ENCODE peak calls at places on chromosomes 7 and 10, in nine cellular contexts. One of them, this sample, is unnamed. For H3K36me3, the result is how much of the 10 kb centered on the place peaks cover.

GRCh38 chr7:47536705-47537611 is 45.0 kb downstream of the TNS3 start:
- DNase-seq in IMR-90: peak
- DNase-seq in CD8-positive, alpha-beta T cell: no peak
- DNase-seq in BJ: peak
- DNase-seq in heart left ventricle: peak
- DNase-seq in OCI-LY7: no peak
- DNase-seq in right atrium auricular region: peak
- DNase-seq in pancreas: peak
- DNase-seq in fibroblast of lung: peak
- DNase-seq in this sample: no peak

GRCh38 chr7:131624536-131624935 is 68.1 kb upstream of the PODXL start:
- DNase-seq in heart left ventricle: no peak
- DNase-seq in right atrium auricular region: no peak
- DNase-seq in OCI-LY7: no peak
- DNase-seq in pancreas: no peak
- DNase-seq in CD8-positive, alpha-beta T cell: no peak
- DNase-seq in IMR-90: no peak
- DNase-seq in fibroblast of lung: no peak
- DNase-seq in BJ: no peak
- DNase-seq in this sample: no peak

GRCh38 chr7:155017834-155018233 is 14.9 kb upstream of the PAXIP1 start:
- DNase-seq in IMR-90: no peak
- DNase-seq in right atrium auricular region: no peak
- DNase-seq in heart left ventricle: no peak
- DNase-seq in CD8-positive, alpha-beta T cell: no peak
- DNase-seq in BJ: no peak
- DNase-seq in OCI-LY7: no peak
- DNase-seq in pancreas: no peak
- DNase-seq in fibroblast of lung: no peak
- DNase-seq in this sample: no peak

GRCh38 chr7:149450821-149451220 is 10.0 kb downstream of the ZNF777 start:
- DNase-seq in OCI-LY7: no peak
- DNase-seq in heart left ventricle: no peak
- DNase-seq in CD8-positive, alpha-beta T cell: no peak
- DNase-seq in pancreas: no peak
- DNase-seq in BJ: no peak
- DNase-seq in right atrium auricular region: no peak
- DNase-seq in IMR-90: no peak
- DNase-seq in fibroblast of lung: no peak
- DNase-seq in this sample: no peak

GRCh38 chr7:81684513-81685262 is 85.2 kb downstream of the HGF start:
- DNase-seq in BJ: peak
- DNase-seq in heart left ventricle: peak
- DNase-seq in IMR-90: peak
- DNase-seq in OCI-LY7: no peak
- DNase-seq in pancreas: peak
- DNase-seq in CD8-positive, alpha-beta T cell: no peak
- DNase-seq in right atrium auricular region: peak
- DNase-seq in fibroblast of lung: peak
- DNase-seq in this sample: peak

GRCh38 chr7:27102578-27103442 is at the start of gene HOXA2:
- DNase-seq in BJ: no peak
- DNase-seq in pancreas: no peak
- DNase-seq in IMR-90: peak
- DNase-seq in CD8-positive, alpha-beta T cell: no peak
- DNase-seq in OCI-LY7: no peak
- DNase-seq in fibroblast of lung: peak
- DNase-seq in right atrium auricular region: no peak
- DNase-seq in heart left ventricle: no peak
- DNase-seq in this sample: no peak

GRCh38 chr10:3783721-3784432 is 1.1 kb downstream of the KLF6 start:
- DNase-seq in right atrium auricular region: no peak
- DNase-seq in IMR-90: peak
- DNase-seq in fibroblast of lung: peak
- DNase-seq in OCI-LY7: peak
- DNase-seq in pancreas: no peak
- DNase-seq in CD8-positive, alpha-beta T cell: peak
- DNase-seq in heart left ventricle: peak
- DNase-seq in BJ: no peak
- DNase-seq in this sample: no peak

GRCh38 chr7:108581655-108582491 is 12.2 kb downstream of the DNAJB9 start:
- DNase-seq in IMR-90: no peak
- DNase-seq in OCI-LY7: no peak
- DNase-seq in CD8-positive, alpha-beta T cell: no peak
- DNase-seq in right atrium auricular region: no peak
- DNase-seq in pancreas: no peak
- DNase-seq in fibroblast of lung: peak
- DNase-seq in BJ: peak
- DNase-seq in heart left ventricle: no peak
- DNase-seq in this sample: no peak

GRCh38 chr10:103793920-103794883 is 61.2 kb downstream of the SH3PXD2A start:
- DNase-seq in OCI-LY7: no peak
- DNase-seq in IMR-90: no peak
- DNase-seq in pancreas: no peak
- DNase-seq in heart left ventricle: no peak
- DNase-seq in CD8-positive, alpha-beta T cell: no peak
- DNase-seq in BJ: no peak
- DNase-seq in fibroblast of lung: no peak
- DNase-seq in right atrium auricular region: no peak
- DNase-seq in this sample: no peak

GRCh38 chr10:117471344-117471874 is 71.1 kb upstream of the EMX2 start:
- DNase-seq in CD8-positive, alpha-beta T cell: no peak
- DNase-seq in IMR-90: no peak
- DNase-seq in BJ: no peak
- DNase-seq in pancreas: no peak
- DNase-seq in heart left ventricle: no peak
- DNase-seq in right atrium auricular region: no peak
- DNase-seq in OCI-LY7: no peak
- DNase-seq in fibroblast of lung: no peak
- DNase-seq in this sample: no peak

GRCh38 chr10:76017026-76017732 is 585.8 kb downstream of the LRMDA start:
- DNase-seq in IMR-90: peak
- DNase-seq in heart left ventricle: no peak
- DNase-seq in pancreas: no peak
- DNase-seq in BJ: no peak
- DNase-seq in OCI-LY7: no peak
- DNase-seq in CD8-positive, alpha-beta T cell: no peak
- DNase-seq in right atrium auricular region: no peak
- DNase-seq in fibroblast of lung: peak
- DNase-seq in this sample: no peak

GRCh38 chr7:18894155-18894554 is 223.3 kb downstream of the TWIST1 start:
- DNase-seq in OCI-LY7: no peak
- DNase-seq in BJ: no peak
- DNase-seq in IMR-90: no peak
- DNase-seq in heart left ventricle: no peak
- DNase-seq in fibroblast of lung: no peak
- DNase-seq in right atrium auricular region: no peak
- DNase-seq in pancreas: no peak
- DNase-seq in CD8-positive, alpha-beta T cell: no peak
- DNase-seq in this sample: no peak

GRCh38 chr7:39357648-39358047 is 208.6 kb upstream of the YAE1 start:
- DNase-seq in fibroblast of lung: no peak
- DNase-seq in IMR-90: no peak
- DNase-seq in right atrium auricular region: no peak
- DNase-seq in OCI-LY7: peak
- DNase-seq in CD8-positive, alpha-beta T cell: no peak
- DNase-seq in BJ: no peak
- DNase-seq in pancreas: no peak
- DNase-seq in heart left ventricle: no peak
- DNase-seq in this sample: no peak

GRCh38 chr7:39355664-39356063 is 210.5 kb upstream of the YAE1 start:
- DNase-seq in heart left ventricle: no peak
- DNase-seq in BJ: no peak
- DNase-seq in CD8-positive, alpha-beta T cell: no peak
- DNase-seq in pancreas: no peak
- DNase-seq in right atrium auricular region: no peak
- DNase-seq in OCI-LY7: no peak
- DNase-seq in IMR-90: no peak
- DNase-seq in fibroblast of lung: no peak
- DNase-seq in this sample: no peak

GRCh38 chr7:39349452-39350123 is 216.6 kb upstream of the YAE1 start:
- DNase-seq in BJ: no peak
- DNase-seq in IMR-90: no peak
- DNase-seq in pancreas: no peak
- DNase-seq in fibroblast of lung: no peak
- DNase-seq in heart left ventricle: no peak
- DNase-seq in OCI-LY7: no peak
- DNase-seq in right atrium auricular region: no peak
- DNase-seq in CD8-positive, alpha-beta T cell: no peak
- DNase-seq in this sample: no peak

GRCh38 chr7:39356531-39356930 is 209.7 kb upstream of the YAE1 start:
- DNase-seq in IMR-90: no peak
- DNase-seq in right atrium auricular region: no peak
- DNase-seq in BJ: no peak
- DNase-seq in pancreas: no peak
- DNase-seq in fibroblast of lung: no peak
- DNase-seq in CD8-positive, alpha-beta T cell: no peak
- DNase-seq in heart left ventricle: no peak
- DNase-seq in OCI-LY7: no peak
- DNase-seq in this sample: no peak

GRCh38 chr7:39353615-39354376 is 212.4 kb upstream of the YAE1 start:
- DNase-seq in BJ: no peak
- DNase-seq in right atrium auricular region: no peak
- DNase-seq in heart left ventricle: peak
- DNase-seq in fibroblast of lung: peak
- DNase-seq in pancreas: peak
- DNase-seq in OCI-LY7: no peak
- DNase-seq in IMR-90: no peak
- DNase-seq in CD8-positive, alpha-beta T cell: no peak
- DNase-seq in this sample: peak
- TF ChIP-seq CTCF in BJ: no peak
- TF ChIP-seq CTCF in right atrium auricular region: no peak
- TF ChIP-seq CTCF in heart left ventricle: no peak
- TF ChIP-seq CTCF in fibroblast of lung: no peak
- TF ChIP-seq CTCF in pancreas: no peak
- TF ChIP-seq CTCF in OCI-LY7: no peak
- TF ChIP-seq CTCF in IMR-90: no peak
- TF ChIP-seq CTCF in CD8-positive, alpha-beta T cell: no peak
- TF ChIP-seq CTCF in this sample: peak

GRCh38 chr7:138918756-138919155 is 62.4 kb downstream of the KIAA1549 start:
- DNase-seq in fibroblast of lung: no peak
- DNase-seq in OCI-LY7: no peak
- DNase-seq in CD8-positive, alpha-beta T cell: no peak
- DNase-seq in BJ: no peak
- DNase-seq in heart left ventricle: no peak
- DNase-seq in pancreas: no peak
- DNase-seq in right atrium auricular region: no peak
- DNase-seq in IMR-90: no peak
- DNase-seq in this sample: no peak
- H3K36me3 ChIP-seq in fibroblast of lung: under half
- H3K36me3 ChIP-seq in OCI-LY7: under half
- H3K36me3 ChIP-seq in CD8-positive, alpha-beta T cell: under half
- H3K36me3 ChIP-seq in BJ: under half
- H3K36me3 ChIP-seq in heart left ventricle: under half
- H3K36me3 ChIP-seq in pancreas: under half
- H3K36me3 ChIP-seq in right atrium auricular region: under half
- H3K36me3 ChIP-seq in IMR-90: under half
- H3K36me3 ChIP-seq in this sample: under half

GRCh38 chr7:16204953-16205352 is 216.4 kb downstream of the CRPPA start:
- DNase-seq in IMR-90: no peak
- DNase-seq in right atrium auricular region: no peak
- DNase-seq in OCI-LY7: no peak
- DNase-seq in BJ: no peak
- DNase-seq in pancreas: no peak
- DNase-seq in heart left ventricle: no peak
- DNase-seq in CD8-positive, alpha-beta T cell: no peak
- DNase-seq in fibroblast of lung: no peak
- DNase-seq in this sample: no peak
- H3K4me3 ChIP-seq in IMR-90: no peak
- H3K4me3 ChIP-seq in right atrium auricular region: no peak
- H3K4me3 ChIP-seq in OCI-LY7: no peak
- H3K4me3 ChIP-seq in BJ: no peak
- H3K4me3 ChIP-seq in pancreas: no peak
- H3K4me3 ChIP-seq in heart left ventricle: no peak
- H3K4me3 ChIP-seq in CD8-positive, alpha-beta T cell: no peak
- H3K4me3 ChIP-seq in fibroblast of lung: no peak
- H3K4me3 ChIP-seq in this sample: no peak

GRCh38 chr10:124629410-124629809 is 114.8 kb downstream of the FAM53B start:
- DNase-seq in heart left ventricle: no peak
- DNase-seq in right atrium auricular region: no peak
- DNase-seq in CD8-positive, alpha-beta T cell: no peak
- DNase-seq in BJ: no peak
- DNase-seq in pancreas: no peak
- DNase-seq in IMR-90: no peak
- DNase-seq in OCI-LY7: no peak
- DNase-seq in fibroblast of lung: no peak
- DNase-seq in this sample: no peak

GRCh38 chr10:124632566-124632965 is 111.6 kb downstream of the FAM53B start:
- DNase-seq in heart left ventricle: no peak
- DNase-seq in BJ: no peak
- DNase-seq in CD8-positive, alpha-beta T cell: no peak
- DNase-seq in right atrium auricular region: no peak
- DNase-seq in OCI-LY7: no peak
- DNase-seq in fibroblast of lung: no peak
- DNase-seq in IMR-90: no peak
- DNase-seq in pancreas: peak
- DNase-seq in this sample: no peak

GRCh38 chr10:124630551-124630950 is 113.6 kb downstream of the FAM53B start:
- DNase-seq in heart left ventricle: no peak
- DNase-seq in right atrium auricular region: no peak
- DNase-seq in IMR-90: no peak
- DNase-seq in BJ: no peak
- DNase-seq in pancreas: no peak
- DNase-seq in CD8-positive, alpha-beta T cell: no peak
- DNase-seq in fibroblast of lung: no peak
- DNase-seq in OCI-LY7: no peak
- DNase-seq in this sample: no peak

GRCh38 chr10:124629842-124630241 is 114.3 kb downstream of the FAM53B start:
- DNase-seq in CD8-positive, alpha-beta T cell: no peak
- DNase-seq in OCI-LY7: no peak
- DNase-seq in IMR-90: no peak
- DNase-seq in right atrium auricular region: no peak
- DNase-seq in fibroblast of lung: no peak
- DNase-seq in pancreas: no peak
- DNase-seq in heart left ventricle: no peak
- DNase-seq in BJ: no peak
- DNase-seq in this sample: no peak

GRCh38 chr10:124632064-124632531 is 112.1 kb downstream of the FAM53B start:
- DNase-seq in CD8-positive, alpha-beta T cell: peak
- DNase-seq in IMR-90: no peak
- DNase-seq in heart left ventricle: peak
- DNase-seq in pancreas: peak
- DNase-seq in OCI-LY7: no peak
- DNase-seq in BJ: no peak
- DNase-seq in right atrium auricular region: peak
- DNase-seq in fibroblast of lung: peak
- DNase-seq in this sample: no peak
- TF ChIP-seq CTCF in CD8-positive, alpha-beta T cell: peak
- TF ChIP-seq CTCF in IMR-90: peak
- TF ChIP-seq CTCF in heart left ventricle: peak
- TF ChIP-seq CTCF in pancreas: peak
- TF ChIP-seq CTCF in OCI-LY7: peak
- TF ChIP-seq CTCF in BJ: peak
- TF ChIP-seq CTCF in right atrium auricular region: peak
- TF ChIP-seq CTCF in fibroblast of lung: peak
- TF ChIP-seq CTCF in this sample: peak